ENCODE peak calls at places on chromosomes 16 and 17, in eight cellular contexts. One of them, this sample, is unnamed.

GRCh38 chr17:66661411-66661843 is 173.5 kb upstream of the CACNG5 start:
- DNase-seq in OCI-M1: no peak
- DNase-seq in A549: peak
- DNase-seq in putamen: no peak
- DNase-seq in SW 1271: peak
- DNase-seq in RCC 7860: peak
- DNase-seq in endodermal cell: no peak
- DNase-seq in NCI-H774: peak
- DNase-seq in this sample: no peak

GRCh38 chr16:65546353-65546791 is 424.5 kb upstream of the CDH11 start:
- DNase-seq in OCI-M1: peak
- DNase-seq in A549: no peak
- DNase-seq in putamen: no peak
- DNase-seq in SW 1271: no peak
- DNase-seq in RCC 7860: no peak
- DNase-seq in endodermal cell: no peak
- DNase-seq in NCI-H774: no peak
- DNase-seq in this sample: no peak

GRCh38 chr16:7615565-7615964 is 282.9 kb downstream of the RBFOX1 start:
- DNase-seq in OCI-M1: peak
- DNase-seq in A549: no peak
- DNase-seq in putamen: no peak
- DNase-seq in SW 1271: no peak
- DNase-seq in RCC 7860: no peak
- DNase-seq in endodermal cell: no peak
- DNase-seq in NCI-H774: no peak
- DNase-seq in this sample: no peak

GRCh38 chr17:5209396-5209795 is 17.7 kb upstream of the ZNF594 start:
- DNase-seq in OCI-M1: no peak
- DNase-seq in A549: no peak
- DNase-seq in putamen: no peak
- DNase-seq in SW 1271: no peak
- DNase-seq in RCC 7860: no peak
- DNase-seq in endodermal cell: no peak
- DNase-seq in NCI-H774: no peak
- DNase-seq in this sample: no peak

GRCh38 chr16:64011650-64012049 is 1110.2 kb downstream of the CDH11 start:
- DNase-seq in OCI-M1: no peak
- DNase-seq in A549: no peak
- DNase-seq in putamen: no peak
- DNase-seq in SW 1271: no peak
- DNase-seq in RCC 7860: no peak
- DNase-seq in endodermal cell: no peak
- DNase-seq in NCI-H774: no peak
- DNase-seq in this sample: no peak

GRCh38 chr16:25177831-25178688 is 38.7 kb upstream of the AQP8 start:
- DNase-seq in OCI-M1: no peak
- DNase-seq in A549: no peak
- DNase-seq in putamen: no peak
- DNase-seq in SW 1271: no peak
- DNase-seq in RCC 7860: no peak
- DNase-seq in endodermal cell: no peak
- DNase-seq in NCI-H774: no peak
- DNase-seq in this sample: peak

GRCh38 chr17:3222505-3222904 is 15.0 kb downstream of the OR1A1 start:
- DNase-seq in OCI-M1: peak
- DNase-seq in A549: no peak
- DNase-seq in putamen: no peak
- DNase-seq in SW 1271: no peak
- DNase-seq in RCC 7860: no peak
- DNase-seq in endodermal cell: no peak
- DNase-seq in NCI-H774: no peak
- DNase-seq in this sample: no peak

GRCh38 chr17:36550491-36551417 is 6.0 kb downstream of the GGNBP2 start:
- DNase-seq in OCI-M1: peak
- DNase-seq in A549: no peak
- DNase-seq in putamen: no peak
- DNase-seq in SW 1271: no peak
- DNase-seq in RCC 7860: no peak
- DNase-seq in endodermal cell: no peak
- DNase-seq in NCI-H774: peak
- DNase-seq in this sample: no peak

GRCh38 chr17:34616148-34616547 is 36.8 kb downstream of the TMEM132E start:
- DNase-seq in OCI-M1: no peak
- DNase-seq in A549: no peak
- DNase-seq in putamen: no peak
- DNase-seq in SW 1271: no peak
- DNase-seq in RCC 7860: no peak
- DNase-seq in endodermal cell: peak
- DNase-seq in NCI-H774: no peak
- DNase-seq in this sample: no peak

This sample was measured in left lobe of liver.